ENCODE peak calls at places on chromosomes 1 and 21, in ten cellular contexts. One of them, this sample, is unnamed.

GRCh38 chr1:245201827-245202226 is 47.0 kb downstream of the KIF26B start:
- DNase-seq in HFF-Myc: no peak
- DNase-seq in transverse colon: no peak
- DNase-seq in lower lobe of right lung: no peak
- DNase-seq in Peyer's patch: no peak
- DNase-seq in Karpas-422: no peak
- DNase-seq in fibroblast of mammary gland: no peak
- DNase-seq in tibial artery: no peak
- DNase-seq in Jurkat, Clone E6-1: no peak
- DNase-seq in body of pancreas: no peak
- DNase-seq in this sample: no peak

GRCh38 chr1:182206628-182207239 is 145.2 kb upstream of the ZNF648 start:
- DNase-seq in fibroblast of mammary gland: peak
- DNase-seq in lower lobe of right lung: no peak
- DNase-seq in HFF-Myc: no peak
- DNase-seq in Jurkat, Clone E6-1: peak
- DNase-seq in Karpas-422: no peak
- DNase-seq in tibial artery: peak
- DNase-seq in Peyer's patch: peak
- DNase-seq in body of pancreas: peak
- DNase-seq in transverse colon: peak
- DNase-seq in this sample: peak

GRCh38 chr1:168261390-168261789 is 19.3 kb upstream of the TBX19 start:
- DNase-seq in Karpas-422: no peak
- DNase-seq in lower lobe of right lung: no peak
- DNase-seq in body of pancreas: no peak
- DNase-seq in fibroblast of mammary gland: peak
- DNase-seq in Jurkat, Clone E6-1: no peak
- DNase-seq in HFF-Myc: peak
- DNase-seq in transverse colon: no peak
- DNase-seq in Peyer's patch: no peak
- DNase-seq in tibial artery: no peak
- DNase-seq in this sample: peak

GRCh38 chr1:26168410-26169167 is at the start of gene C1orf232:
- DNase-seq in lower lobe of right lung: no peak
- DNase-seq in tibial artery: no peak
- DNase-seq in HFF-Myc: no peak
- DNase-seq in Karpas-422: no peak
- DNase-seq in Peyer's patch: no peak
- DNase-seq in body of pancreas: peak
- DNase-seq in Jurkat, Clone E6-1: no peak
- DNase-seq in transverse colon: no peak
- DNase-seq in fibroblast of mammary gland: peak
- DNase-seq in this sample: no peak

GRCh38 chr21:23977971-23978370 is 1629.3 kb downstream of the MRPL39 start:
- DNase-seq in tibial artery: no peak
- DNase-seq in body of pancreas: no peak
- DNase-seq in Jurkat, Clone E6-1: no peak
- DNase-seq in fibroblast of mammary gland: no peak
- DNase-seq in transverse colon: no peak
- DNase-seq in lower lobe of right lung: no peak
- DNase-seq in Karpas-422: no peak
- DNase-seq in HFF-Myc: no peak
- DNase-seq in Peyer's patch: no peak
- DNase-seq in this sample: no peak

GRCh38 chr1:175822575-175822974 is 79.2 kb upstream of the TNR start:
- DNase-seq in transverse colon: no peak
- DNase-seq in Karpas-422: no peak
- DNase-seq in fibroblast of mammary gland: peak
- DNase-seq in tibial artery: no peak
- DNase-seq in Peyer's patch: no peak
- DNase-seq in Jurkat, Clone E6-1: no peak
- DNase-seq in body of pancreas: no peak
- DNase-seq in lower lobe of right lung: no peak
- DNase-seq in HFF-Myc: no peak
- DNase-seq in this sample: no peak

GRCh38 chr1:161098161-161099068 is at the start of gene KLHDC9:
- DNase-seq in transverse colon: peak
- DNase-seq in Peyer's patch: peak
- DNase-seq in Karpas-422: peak
- DNase-seq in tibial artery: peak
- DNase-seq in HFF-Myc: no peak
- DNase-seq in body of pancreas: peak
- DNase-seq in lower lobe of right lung: peak
- DNase-seq in Jurkat, Clone E6-1: peak
- DNase-seq in fibroblast of mammary gland: peak
- DNase-seq in this sample: no peak

GRCh38 chr1:213983589-213984386 is 4.0 kb upstream of the PROX1 start:
- DNase-seq in HFF-Myc: no peak
- DNase-seq in Jurkat, Clone E6-1: no peak
- DNase-seq in body of pancreas: peak
- DNase-seq in lower lobe of right lung: no peak
- DNase-seq in Peyer's patch: no peak
- DNase-seq in fibroblast of mammary gland: no peak
- DNase-seq in Karpas-422: no peak
- DNase-seq in tibial artery: no peak
- DNase-seq in transverse colon: no peak
- DNase-seq in this sample: no peak

GRCh38 chr1:183912265-183912886 is 107.5 kb downstream of the RGL1 start:
- DNase-seq in lower lobe of right lung: no peak
- DNase-seq in Peyer's patch: no peak
- DNase-seq in Karpas-422: peak
- DNase-seq in Jurkat, Clone E6-1: no peak
- DNase-seq in HFF-Myc: no peak
- DNase-seq in tibial artery: no peak
- DNase-seq in fibroblast of mammary gland: no peak
- DNase-seq in transverse colon: no peak
- DNase-seq in body of pancreas: no peak
- DNase-seq in this sample: no peak

GRCh38 chr1:244077473-244078220 is 26.6 kb downstream of the ZBTB18 start:
- DNase-seq in tibial artery: no peak
- DNase-seq in lower lobe of right lung: no peak
- DNase-seq in Jurkat, Clone E6-1: no peak
- DNase-seq in body of pancreas: no peak
- DNase-seq in Peyer's patch: no peak
- DNase-seq in Karpas-422: no peak
- DNase-seq in fibroblast of mammary gland: no peak
- DNase-seq in HFF-Myc: no peak
- DNase-seq in transverse colon: peak
- DNase-seq in this sample: no peak

GRCh38 chr21:36207577-36208320 is 51.1 kb downstream of the DOP1B start:
- DNase-seq in transverse colon: no peak
- DNase-seq in Karpas-422: no peak
- DNase-seq in HFF-Myc: no peak
- DNase-seq in lower lobe of right lung: no peak
- DNase-seq in body of pancreas: no peak
- DNase-seq in Peyer's patch: no peak
- DNase-seq in tibial artery: no peak
- DNase-seq in Jurkat, Clone E6-1: no peak
- DNase-seq in fibroblast of mammary gland: peak
- DNase-seq in this sample: no peak

GRCh38 chr1:219665089-219665488 is 52.2 kb upstream of the ZC3H11B start:
- DNase-seq in transverse colon: no peak
- DNase-seq in Jurkat, Clone E6-1: no peak
- DNase-seq in Karpas-422: no peak
- DNase-seq in body of pancreas: no peak
- DNase-seq in Peyer's patch: no peak
- DNase-seq in tibial artery: no peak
- DNase-seq in HFF-Myc: no peak
- DNase-seq in fibroblast of mammary gland: no peak
- DNase-seq in lower lobe of right lung: no peak
- DNase-seq in this sample: no peak

GRCh38 chr1:219664310-219665029 is 51.6 kb upstream of the ZC3H11B start:
- DNase-seq in Karpas-422: no peak
- DNase-seq in lower lobe of right lung: no peak
- DNase-seq in HFF-Myc: no peak
- DNase-seq in fibroblast of mammary gland: peak
- DNase-seq in tibial artery: no peak
- DNase-seq in transverse colon: no peak
- DNase-seq in Jurkat, Clone E6-1: no peak
- DNase-seq in body of pancreas: no peak
- DNase-seq in Peyer's patch: no peak
- DNase-seq in this sample: no peak

GRCh38 chr1:219669042-219669441 is 56.1 kb upstream of the ZC3H11B start:
- DNase-seq in Jurkat, Clone E6-1: no peak
- DNase-seq in Peyer's patch: no peak
- DNase-seq in lower lobe of right lung: no peak
- DNase-seq in tibial artery: no peak
- DNase-seq in transverse colon: no peak
- DNase-seq in HFF-Myc: no peak
- DNase-seq in Karpas-422: no peak
- DNase-seq in body of pancreas: no peak
- DNase-seq in fibroblast of mammary gland: no peak
- DNase-seq in this sample: no peak

GRCh38 chr1:219668446-219668845 is 55.5 kb upstream of the ZC3H11B start:
- DNase-seq in transverse colon: no peak
- DNase-seq in Peyer's patch: no peak
- DNase-seq in Karpas-422: no peak
- DNase-seq in Jurkat, Clone E6-1: no peak
- DNase-seq in body of pancreas: no peak
- DNase-seq in HFF-Myc: no peak
- DNase-seq in fibroblast of mammary gland: no peak
- DNase-seq in lower lobe of right lung: no peak
- DNase-seq in tibial artery: no peak
- DNase-seq in this sample: no peak

DNA sequence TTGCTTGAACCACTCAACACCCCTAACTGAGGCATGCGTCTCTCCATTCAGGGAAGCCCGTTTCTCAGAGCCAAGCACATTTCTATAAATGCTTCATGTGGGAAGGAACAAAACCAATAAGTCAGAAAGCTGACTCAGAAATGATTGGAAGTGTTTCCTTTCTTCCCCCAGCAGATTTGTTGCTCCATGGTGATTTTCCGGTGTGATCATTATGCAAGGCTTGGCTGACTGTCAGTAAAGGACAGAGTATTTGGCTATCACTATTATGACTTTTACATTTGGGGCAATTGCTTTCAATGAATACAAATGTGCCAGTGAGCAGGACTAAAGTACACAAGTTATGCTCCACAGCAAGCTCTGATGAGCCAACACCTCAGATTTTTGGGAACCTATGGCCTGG is 53.3 kb upstream of the ZC3H11B start:
- DNase-seq in Karpas-422: no peak
- DNase-seq in Peyer's patch: no peak
- DNase-seq in lower lobe of right lung: no peak
- DNase-seq in Jurkat, Clone E6-1: no peak
- DNase-seq in body of pancreas: no peak
- DNase-seq in HFF-Myc: no peak
- DNase-seq in transverse colon: no peak
- DNase-seq in tibial artery: no peak
- DNase-seq in fibroblast of mammary gland: peak
- DNase-seq in this sample: peak
- H3K4me3 ChIP-seq in Karpas-422: no peak
- H3K4me3 ChIP-seq in Peyer's patch: no peak
- H3K4me3 ChIP-seq in lower lobe of right lung: no peak
- H3K4me3 ChIP-seq in Jurkat, Clone E6-1: no peak
- H3K4me3 ChIP-seq in body of pancreas: no peak
- H3K4me3 ChIP-seq in HFF-Myc: no peak
- H3K4me3 ChIP-seq in transverse colon: no peak
- H3K4me3 ChIP-seq in tibial artery: no peak
- H3K4me3 ChIP-seq in fibroblast of mammary gland: no peak
- H3K4me3 ChIP-seq in this sample: no peak

GRCh38 chr1:111622166-111622565 is 2.6 kb downstream of the RAP1A start:
- DNase-seq in lower lobe of right lung: no peak
- DNase-seq in body of pancreas: no peak
- DNase-seq in HFF-Myc: no peak
- DNase-seq in Peyer's patch: no peak
- DNase-seq in tibial artery: no peak
- DNase-seq in transverse colon: no peak
- DNase-seq in fibroblast of mammary gland: no peak
- DNase-seq in Karpas-422: no peak
- DNase-seq in Jurkat, Clone E6-1: no peak
- DNase-seq in this sample: no peak
- H3K4me3 ChIP-seq in lower lobe of right lung: peak
- H3K4me3 ChIP-seq in body of pancreas: no peak
- H3K4me3 ChIP-seq in HFF-Myc: no peak
- H3K4me3 ChIP-seq in Peyer's patch: no peak
- H3K4me3 ChIP-seq in tibial artery: peak
- H3K4me3 ChIP-seq in transverse colon: no peak
- H3K4me3 ChIP-seq in fibroblast of mammary gland: no peak
- H3K4me3 ChIP-seq in Karpas-422: no peak
- H3K4me3 ChIP-seq in Jurkat, Clone E6-1: no peak
- H3K4me3 ChIP-seq in this sample: no peak

GRCh38 chr1:228006034-228006792 is 585 bp upstream of the WNT3A start:
- DNase-seq in transverse colon: no peak
- DNase-seq in Peyer's patch: no peak
- DNase-seq in lower lobe of right lung: no peak
- DNase-seq in HFF-Myc: no peak
- DNase-seq in fibroblast of mammary gland: no peak
- DNase-seq in Karpas-422: no peak
- DNase-seq in tibial artery: peak
- DNase-seq in Jurkat, Clone E6-1: no peak
- DNase-seq in body of pancreas: no peak
- DNase-seq in this sample: no peak
- H3K4me3 ChIP-seq in transverse colon: no peak
- H3K4me3 ChIP-seq in Peyer's patch: no peak
- H3K4me3 ChIP-seq in lower lobe of right lung: peak
- H3K4me3 ChIP-seq in HFF-Myc: no peak
- H3K4me3 ChIP-seq in fibroblast of mammary gland: no peak
- H3K4me3 ChIP-seq in Karpas-422: no peak
- H3K4me3 ChIP-seq in tibial artery: no peak
- H3K4me3 ChIP-seq in Jurkat, Clone E6-1: no peak
- H3K4me3 ChIP-seq in body of pancreas: no peak
- H3K4me3 ChIP-seq in this sample: no peak

GRCh38 chr1:51518033-51518729 is 885 bp downstream of the EPS15 start:
- DNase-seq in tibial artery: peak
- DNase-seq in fibroblast of mammary gland: peak
- DNase-seq in body of pancreas: peak
- DNase-seq in Peyer's patch: peak
- DNase-seq in lower lobe of right lung: peak
- DNase-seq in Karpas-422: peak
- DNase-seq in HFF-Myc: no peak
- DNase-seq in transverse colon: peak
- DNase-seq in Jurkat, Clone E6-1: no peak
- DNase-seq in this sample: no peak

GRCh38 chr1:51515982-51516638 is 3.0 kb downstream of the EPS15 start:
- DNase-seq in Jurkat, Clone E6-1: no peak
- DNase-seq in lower lobe of right lung: no peak
- DNase-seq in transverse colon: no peak
- DNase-seq in fibroblast of mammary gland: no peak
- DNase-seq in HFF-Myc: no peak
- DNase-seq in Peyer's patch: no peak
- DNase-seq in tibial artery: no peak
- DNase-seq in body of pancreas: no peak
- DNase-seq in Karpas-422: peak
- DNase-seq in this sample: no peak

GRCh38 chr1:51517361-51518032 is 1.6 kb downstream of the EPS15 start:
- DNase-seq in HFF-Myc: no peak
- DNase-seq in transverse colon: no peak
- DNase-seq in lower lobe of right lung: no peak
- DNase-seq in fibroblast of mammary gland: no peak
- DNase-seq in tibial artery: no peak
- DNase-seq in Karpas-422: peak
- DNase-seq in body of pancreas: peak
- DNase-seq in Jurkat, Clone E6-1: no peak
- DNase-seq in Peyer's patch: no peak
- DNase-seq in this sample: no peak

GRCh38 chr1:51515312-51515960 is 3.6 kb downstream of the EPS15 start:
- DNase-seq in lower lobe of right lung: no peak
- DNase-seq in Karpas-422: peak
- DNase-seq in body of pancreas: no peak
- DNase-seq in fibroblast of mammary gland: no peak
- DNase-seq in Peyer's patch: no peak
- DNase-seq in HFF-Myc: no peak
- DNase-seq in Jurkat, Clone E6-1: no peak
- DNase-seq in transverse colon: no peak
- DNase-seq in tibial artery: no peak
- DNase-seq in this sample: no peak

GRCh38 chr1:51516639-51517158 is 2.4 kb downstream of the EPS15 start:
- DNase-seq in tibial artery: no peak
- DNase-seq in body of pancreas: no peak
- DNase-seq in HFF-Myc: no peak
- DNase-seq in lower lobe of right lung: no peak
- DNase-seq in fibroblast of mammary gland: no peak
- DNase-seq in Karpas-422: peak
- DNase-seq in Jurkat, Clone E6-1: no peak
- DNase-seq in Peyer's patch: no peak
- DNase-seq in transverse colon: no peak
- DNase-seq in this sample: no peak
- H3K4me3 ChIP-seq in tibial artery: peak
- H3K4me3 ChIP-seq in body of pancreas: no peak
- H3K4me3 ChIP-seq in HFF-Myc: peak
- H3K4me3 ChIP-seq in lower lobe of right lung: peak
- H3K4me3 ChIP-seq in fibroblast of mammary gland: peak
- H3K4me3 ChIP-seq in Karpas-422: peak
- H3K4me3 ChIP-seq in Jurkat, Clone E6-1: no peak
- H3K4me3 ChIP-seq in Peyer's patch: peak
- H3K4me3 ChIP-seq in transverse colon: no peak
- H3K4me3 ChIP-seq in this sample: no peak

This sample was measured in skeletal muscle cell.